ENCODE peak calls at places on chromosomes 13 and 19, in seven cellular contexts. V is spleen, A is upper lobe of right lung, J is heart right ventricle, U is thoracic aorta, Y is lung, F is IMR-90. S is an unnamed sample.

GRCh38 chr13:95020298-95020987 is 280.8 kb downstream of the ABCC4 start:
- DNase-seq in V (no peak), A (no peak), J (no peak), U (no peak), Y (no peak), F (no peak), S (no peak)

GRCh38 chr19:4388171-4389063 is 11.9 kb downstream of the SH3GL1 start:
- DNase-seq in V (no peak), A (no peak), J (no peak), U (no peak), Y (no peak), F (no peak), S (peak; percentile 36)

GRCh38 chr13:108915095-108915633 is 285.8 kb downstream of the MYO16 start:
- DNase-seq in V (no peak), A (no peak), J (no peak), U (no peak), Y (no peak), F (peak; percentile 50), S (no peak)

GRCh38 chr13:100394005-100394695 is 194.4 kb downstream of the GGACT start:
- DNase-seq in V (no peak), A (no peak), J (no peak), U (no peak), Y (no peak), F (peak; percentile 92), S (no peak)

GRCh38 chr19:36528921-36529518 is 949 bp upstream of the ZNF260 start:
- DNase-seq in V (no peak), A (no peak), J (no peak), U (no peak), Y (no peak), F (no peak), S (no peak)

GRCh38 chr13:26678796-26679195 is 81.8 kb downstream of the GPR12 start:
- DNase-seq in V (no peak), A (no peak), J (no peak), U (no peak), Y (no peak), F (no peak), S (no peak)

GRCh38 chr19:392375-392970 is 16.5 kb downstream of the C2CD4C start:
- DNase-seq in V (peak; percentile 27), A (peak; percentile 59), J (no peak), U (no peak), Y (no peak), F (no peak), S (no peak)

GRCh38 chr19:17235618-17236413 is 9.8 kb downstream of the OCEL1 start:
- DNase-seq in V (peak; percentile 96), A (peak; percentile 87), J (peak; percentile 77), U (no peak), Y (peak; percentile 67), F (peak; percentile 76), S (peak; percentile 80)

GRCh38 chr19:29247912-29248311 is 35.0 kb upstream of the UQCRFS1 start:
- DNase-seq in V (no peak), A (no peak), J (no peak), U (no peak), Y (no peak), F (no peak), S (peak; percentile 65)

GRCh38 chr13:20414475-20415287 is 111.0 kb downstream of the CRYL1 start:
- DNase-seq in V (no peak), A (no peak), J (no peak), U (no peak), Y (no peak), F (no peak), S (no peak)

GRCh38 chr13:20418953-20419352 is 106.7 kb downstream of the CRYL1 start:
- DNase-seq in V (no peak), A (no peak), J (no peak), U (no peak), Y (no peak), F (no peak), S (no peak)

GRCh38 chr13:20415694-20416107 is 110.0 kb downstream of the CRYL1 start:
- DNase-seq in V (no peak), A (no peak), J (no peak), U (no peak), Y (no peak), F (no peak), S (no peak)

GRCh38 chr13:20415288-20415644 is 110.4 kb downstream of the CRYL1 start:
- DNase-seq in V (no peak), A (no peak), J (no peak), U (no peak), Y (no peak), F (no peak), S (no peak)

DNA sequence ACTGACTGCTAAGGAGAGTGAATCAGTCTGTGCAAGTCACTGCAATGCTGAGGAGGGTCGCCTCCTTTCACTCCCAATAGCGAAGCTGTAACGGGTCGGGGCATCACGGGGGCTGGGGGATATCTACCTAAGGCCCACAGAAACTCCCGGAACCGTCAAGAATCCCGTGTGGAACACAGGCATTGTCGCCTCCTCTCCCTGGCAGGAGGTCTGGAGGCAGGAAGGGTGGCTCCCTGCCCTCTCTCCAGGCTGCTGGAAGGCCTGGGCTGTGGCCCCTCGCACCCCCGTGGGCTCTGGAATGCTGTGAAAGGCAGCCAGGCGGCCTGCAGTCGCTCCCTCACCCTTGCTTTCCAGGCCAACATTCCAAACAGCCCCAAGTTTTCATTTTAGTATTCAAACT is 109.4 kb downstream of the CRYL1 start:
- DNase-seq in V (no peak), A (no peak), J (no peak), U (no peak), Y (no peak), F (no peak), S (no peak)
- H3K27me3 ChIP-seq in V (no peaks in the 10 kb centered on the region), A (no peaks in the 10 kb centered on the region), J (no peaks in the 10 kb centered on the region), U (no peaks in the 10 kb centered on the region), Y (no peaks in the 10 kb centered on the region), F (peaks cover 9% of the 10 kb centered on the region), S (no peaks in the 10 kb centered on the region)

GRCh38 chr13:31786011-31786410 is 46.7 kb downstream of the RXFP2 start:
- DNase-seq in V (no peak), A (no peak), J (no peak), U (no peak), Y (no peak), F (no peak), S (no peak)
- H3K4me3 ChIP-seq in V (no peak overlapping the region), A (no peak overlapping the region), J (no peak overlapping the region), U (no peak overlapping the region), Y (no peak overlapping the region), F (no peak overlapping the region), S (no peak overlapping the region)

DNA sequence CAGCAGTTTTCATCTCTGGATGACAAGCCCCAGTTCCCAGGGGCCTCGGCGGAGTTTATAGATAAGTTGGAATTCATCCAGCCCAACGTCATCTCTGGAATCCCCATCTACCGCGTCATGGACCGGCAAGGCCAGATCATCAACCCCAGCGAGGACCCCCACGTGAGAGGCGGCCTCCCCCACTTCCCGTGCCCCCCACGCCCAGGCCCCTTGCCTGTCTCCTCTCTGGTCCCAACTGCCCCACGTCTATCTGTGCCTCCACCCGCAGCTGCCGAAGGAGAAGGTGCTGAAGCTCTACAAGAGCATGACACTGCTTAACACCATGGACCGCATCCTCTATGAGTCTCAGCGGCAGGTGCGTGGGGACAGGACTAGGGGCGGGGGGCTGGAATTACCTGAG is 13.0 kb downstream of the BCKDHA start:
- DNase-seq in V (no peak), A (no peak), J (no peak), U (no peak), Y (no peak), F (no peak), S (no peak)
- H3K27ac ChIP-seq in V (no peak overlapping the region), A (peak overlapping the region; percentile 88), J (peak overlapping the region; percentile 55), U (no peak overlapping the region), Y (peak overlapping the region; percentile 45), F (no peak overlapping the region), S (no peak overlapping the region)

GRCh38 chr19:7781157-7781556 is 18.1 kb downstream of the CLEC4M start:
- DNase-seq in V (peak; percentile 9), A (peak; percentile 23), J (no peak), U (no peak), Y (no peak), F (no peak), S (no peak)
- H3K27me3 ChIP-seq in V (no peaks in the 10 kb centered on the region), A (no peaks in the 10 kb centered on the region), J (peaks cover 60% of the 10 kb centered on the region), U (no peaks in the 10 kb centered on the region), Y (no peaks in the 10 kb centered on the region), F (peaks cover 30% of the 10 kb centered on the region), S (no peaks in the 10 kb centered on the region)

GRCh38 chr19:35030257-35031071 is at the start of gene SCN1B:
- DNase-seq in V (peak; percentile 83), A (peak; percentile 84), J (peak; percentile 73), U (no peak), Y (peak; percentile 68), F (peak; percentile 55), S (peak; percentile 88)

GRCh38 chr19:35032356-35032865 is 2.1 kb downstream of the SCN1B start:
- DNase-seq in V (no peak), A (no peak), J (no peak), U (no peak), Y (no peak), F (no peak), S (peak; percentile 31)

GRCh38 chr19:35031072-35031881 is 1.0 kb downstream of the SCN1B start:
- DNase-seq in V (no peak), A (no peak), J (peak; percentile 55), U (no peak), Y (no peak), F (peak; percentile 18), S (peak; percentile 85)

GRCh38 chr19:35027851-35028599 is 2.2 kb upstream of the SCN1B start:
- DNase-seq in V (no peak), A (no peak), J (no peak), U (no peak), Y (no peak), F (peak; percentile 27), S (peak; percentile 70)

DNA sequence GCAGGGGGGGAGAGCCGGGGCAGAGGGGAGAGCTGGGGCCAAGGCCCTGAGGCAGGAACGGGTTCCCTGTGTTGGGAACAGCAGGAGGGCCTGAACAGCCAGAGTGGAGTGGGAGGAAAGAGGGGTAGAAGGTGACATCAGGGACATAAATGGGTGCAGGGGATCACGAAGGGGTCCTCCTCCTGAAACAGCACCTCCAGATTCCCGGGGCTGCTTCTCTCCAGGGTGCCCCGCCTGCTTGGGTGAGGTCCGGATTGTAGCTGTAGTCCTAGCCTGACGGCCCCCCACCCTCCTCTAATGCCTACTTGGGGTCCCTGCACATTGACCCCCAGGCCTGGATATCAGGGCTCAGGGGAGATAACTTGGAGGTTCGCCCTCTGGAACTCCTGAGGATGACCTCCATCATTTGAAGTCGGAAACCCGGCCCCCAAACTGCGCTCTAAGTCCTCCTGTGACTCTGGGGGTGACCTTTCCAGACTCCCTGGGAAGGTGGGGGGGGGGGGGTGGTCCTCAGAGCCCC is 473 bp upstream of the SCN1B start:
- DNase-seq in V (no peak), A (no peak), J (no peak), U (no peak), Y (no peak), F (no peak), S (peak; percentile 60)
- H3K4me3 ChIP-seq in V (peak overlapping the region; percentile 39), A (peak overlapping the region; percentile 37), J (peak overlapping the region; percentile 38), U (peak overlapping the region; percentile 82), Y (no peak overlapping the region), F (peak overlapping the region; percentile 65), S (peak overlapping the region; percentile 90)

DNA sequence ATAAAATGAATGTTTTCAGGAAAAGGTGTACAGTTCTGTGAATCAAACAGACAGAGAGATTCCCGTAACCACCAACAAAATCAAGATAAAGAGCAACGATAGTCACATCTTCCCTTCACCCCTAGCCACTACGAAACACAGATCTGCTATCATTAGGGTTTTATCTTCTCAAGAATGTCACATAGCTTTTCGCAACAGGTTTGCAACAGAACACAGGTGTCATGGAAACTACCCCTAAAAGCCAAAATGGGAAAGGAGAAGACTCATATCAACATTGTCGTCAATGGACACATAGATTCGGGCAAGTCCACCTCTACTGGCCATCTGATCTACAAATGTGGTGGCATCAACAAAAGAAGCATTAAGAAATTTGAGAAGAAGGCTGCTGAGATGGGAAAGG is 11.1 kb downstream of the GPR42 start:
- DNase-seq in V (no peak), A (no peak), J (no peak), U (no peak), Y (no peak), F (no peak), S (no peak)
- H3K27ac ChIP-seq in V (no peak overlapping the region), A (no peak overlapping the region), J (no peak overlapping the region), U (no peak overlapping the region), Y (no peak overlapping the region), F (no peak overlapping the region), S (no peak overlapping the region)